ENCODE peak calls at places on chromosomes 4 and X, in four cellular contexts. One of them, this sample, is unnamed.

GRCh38 chr4:124903995-124904722 is 191.6 kb upstream of the ANKRD50 start:
- DNase-seq in cardiac muscle cell: peak
- DNase-seq in bronchial epithelial cell: peak
- DNase-seq in WTC11: no peak
- DNase-seq in this sample: peak

GRCh38 chr4:80307774-80308465 is 27.6 kb upstream of the CFAP299 start:
- DNase-seq in cardiac muscle cell: no peak
- DNase-seq in bronchial epithelial cell: peak
- DNase-seq in WTC11: no peak
- DNase-seq in this sample: no peak

GRCh38 chr4:61202100-61202637 is 2.0 kb downstream of the ADGRL3 start:
- DNase-seq in cardiac muscle cell: peak
- DNase-seq in bronchial epithelial cell: no peak
- DNase-seq in WTC11: peak
- DNase-seq in this sample: peak

GRCh38 chr4:65343342-65343741 is 326.9 kb downstream of the EPHA5 start:
- DNase-seq in cardiac muscle cell: no peak
- DNase-seq in bronchial epithelial cell: no peak
- DNase-seq in WTC11: no peak
- DNase-seq in this sample: no peak

GRCh38 chr4:53777244-53777984 is 186.1 kb upstream of the LNX1 start:
- DNase-seq in cardiac muscle cell: no peak
- DNase-seq in bronchial epithelial cell: peak
- DNase-seq in WTC11: no peak
- DNase-seq in this sample: peak

GRCh38 chr4:184598753-184599491 is 50.3 kb downstream of the CASP3 start:
- DNase-seq in cardiac muscle cell: peak
- DNase-seq in bronchial epithelial cell: no peak
- DNase-seq in WTC11: no peak
- DNase-seq in this sample: peak

GRCh38 chrX:53239474-53239873 is 14.5 kb upstream of the KDM5C start:
- DNase-seq in cardiac muscle cell: no peak
- DNase-seq in bronchial epithelial cell: no peak
- DNase-seq in WTC11: peak
- DNase-seq in this sample: peak

GRCh38 chr4:21830272-21830671 is 118.3 kb downstream of the KCNIP4 start:
- DNase-seq in cardiac muscle cell: no peak
- DNase-seq in bronchial epithelial cell: no peak
- DNase-seq in WTC11: no peak
- DNase-seq in this sample: no peak

GRCh38 chrX:68684291-68684918 is 36.9 kb downstream of the STARD8 start:
- DNase-seq in cardiac muscle cell: no peak
- DNase-seq in bronchial epithelial cell: no peak
- DNase-seq in WTC11: peak
- DNase-seq in this sample: no peak

GRCh38 chr4:6969826-6970800 is 60.5 kb downstream of the TBC1D14 start:
- DNase-seq in cardiac muscle cell: no peak
- DNase-seq in bronchial epithelial cell: no peak
- DNase-seq in WTC11: no peak
- DNase-seq in this sample: no peak

GRCh38 chr4:40275065-40275464 is 60.1 kb upstream of the CHRNA9 start:
- DNase-seq in cardiac muscle cell: no peak
- DNase-seq in bronchial epithelial cell: no peak
- DNase-seq in WTC11: no peak
- DNase-seq in this sample: no peak

GRCh38 chr4:80071643-80072606 is 1.1 kb downstream of the ANTXR2 start:
- DNase-seq in cardiac muscle cell: peak
- DNase-seq in bronchial epithelial cell: no peak
- DNase-seq in WTC11: peak
- DNase-seq in this sample: peak

GRCh38 chr4:24226018-24226417 is 336.2 kb upstream of the PPARGC1A start:
- DNase-seq in cardiac muscle cell: no peak
- DNase-seq in bronchial epithelial cell: no peak
- DNase-seq in WTC11: no peak
- DNase-seq in this sample: no peak

GRCh38 chr4:683982-684571 is 4.9 kb downstream of the SLC49A3 start:
- DNase-seq in cardiac muscle cell: peak
- DNase-seq in bronchial epithelial cell: peak
- DNase-seq in WTC11: peak
- DNase-seq in this sample: peak

GRCh38 chr4:47060561-47060960 is 29.2 kb downstream of the GABRB1 start:
- DNase-seq in cardiac muscle cell: no peak
- DNase-seq in bronchial epithelial cell: no peak
- DNase-seq in WTC11: no peak
- DNase-seq in this sample: no peak

GRCh38 chr4:155079866-155080265 is 128.6 kb upstream of the NPY2R start:
- DNase-seq in cardiac muscle cell: no peak
- DNase-seq in bronchial epithelial cell: peak
- DNase-seq in WTC11: no peak
- DNase-seq in this sample: no peak

GRCh38 chrX:9337056-9337455 is 127.8 kb upstream of the TBL1X start:
- DNase-seq in cardiac muscle cell: no peak
- DNase-seq in bronchial epithelial cell: no peak
- DNase-seq in WTC11: no peak
- DNase-seq in this sample: no peak

GRCh38 chr4:160848489-160848888 is 1315.3 kb downstream of the FSTL5 start:
- DNase-seq in cardiac muscle cell: no peak
- DNase-seq in bronchial epithelial cell: no peak
- DNase-seq in WTC11: no peak
- DNase-seq in this sample: no peak

GRCh38 chr4:6188687-6189305 is 11.6 kb downstream of the JAKMIP1 start:
- DNase-seq in cardiac muscle cell: no peak
- DNase-seq in bronchial epithelial cell: no peak
- DNase-seq in WTC11: no peak
- DNase-seq in this sample: no peak

GRCh38 chr4:16457944-16458343 is 231.7 kb upstream of the TAPT1 start:
- DNase-seq in cardiac muscle cell: no peak
- DNase-seq in bronchial epithelial cell: peak
- DNase-seq in WTC11: no peak
- DNase-seq in this sample: peak

GRCh38 chr4:40194602-40195161 is 2.1 kb upstream of the RHOH start:
- DNase-seq in cardiac muscle cell: no peak
- DNase-seq in bronchial epithelial cell: no peak
- DNase-seq in WTC11: no peak
- DNase-seq in this sample: no peak

GRCh38 chrX:121308276-121308805 is 260.9 kb downstream of the GLUD2 start:
- DNase-seq in cardiac muscle cell: peak
- DNase-seq in bronchial epithelial cell: peak
- DNase-seq in WTC11: peak
- DNase-seq in this sample: peak

DNA sequence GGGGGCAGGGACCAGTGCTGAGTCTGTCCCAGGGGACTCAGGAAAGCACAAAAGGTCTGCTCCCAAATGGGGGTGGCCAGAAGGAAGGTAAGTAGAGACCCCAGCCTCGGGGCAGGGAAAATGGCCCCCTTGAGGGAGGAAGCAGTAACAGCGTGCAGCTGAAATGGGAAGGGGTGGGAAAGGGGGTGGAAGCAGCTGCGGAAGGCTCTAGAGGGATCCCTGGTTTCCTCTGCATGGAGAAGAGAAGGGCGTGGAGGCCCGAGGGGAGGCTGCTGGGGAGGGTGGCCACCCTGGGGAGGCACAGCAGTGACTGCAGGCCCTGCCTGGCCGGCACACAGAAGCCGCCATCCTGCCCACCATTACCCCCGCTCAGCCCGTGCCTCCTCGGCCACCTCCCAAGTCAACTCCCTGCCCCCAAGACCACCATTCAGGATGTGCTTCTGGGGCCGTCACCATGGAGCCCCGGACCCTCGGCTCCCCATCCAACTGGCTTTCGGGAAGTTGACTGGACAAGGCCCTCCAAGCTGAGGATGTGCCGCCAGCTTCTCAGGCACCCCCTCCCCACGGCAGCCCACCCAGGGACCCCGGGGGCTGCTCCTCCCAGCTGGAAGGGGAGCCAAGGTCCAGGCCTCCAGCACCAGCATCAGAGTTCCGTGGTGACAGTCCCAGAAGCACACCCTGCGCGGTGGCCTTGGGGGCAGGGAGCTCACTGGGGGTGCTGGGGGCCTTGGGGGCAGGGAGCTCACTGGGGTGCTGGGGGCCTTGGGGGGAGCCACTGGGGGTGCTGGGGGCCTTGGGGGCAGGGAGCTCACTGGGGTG is 23.6 kb downstream of the CFAP99 start:
- DNase-seq in cardiac muscle cell: no peak
- DNase-seq in bronchial epithelial cell: no peak
- DNase-seq in WTC11: no peak
- DNase-seq in this sample: peak
- TF ChIP-seq CTCF in cardiac muscle cell: no peak
- TF ChIP-seq CTCF in bronchial epithelial cell: no peak
- TF ChIP-seq CTCF in WTC11: no peak
- TF ChIP-seq CTCF in this sample: no peak

GRCh38 chr4:158856852-158857251 is 88.0 kb downstream of the FNIP2 start:
- DNase-seq in cardiac muscle cell: peak
- DNase-seq in bronchial epithelial cell: peak
- DNase-seq in WTC11: no peak
- DNase-seq in this sample: peak
- TF ChIP-seq CTCF in cardiac muscle cell: peak
- TF ChIP-seq CTCF in bronchial epithelial cell: peak
- TF ChIP-seq CTCF in WTC11: peak
- TF ChIP-seq CTCF in this sample: peak

DNA sequence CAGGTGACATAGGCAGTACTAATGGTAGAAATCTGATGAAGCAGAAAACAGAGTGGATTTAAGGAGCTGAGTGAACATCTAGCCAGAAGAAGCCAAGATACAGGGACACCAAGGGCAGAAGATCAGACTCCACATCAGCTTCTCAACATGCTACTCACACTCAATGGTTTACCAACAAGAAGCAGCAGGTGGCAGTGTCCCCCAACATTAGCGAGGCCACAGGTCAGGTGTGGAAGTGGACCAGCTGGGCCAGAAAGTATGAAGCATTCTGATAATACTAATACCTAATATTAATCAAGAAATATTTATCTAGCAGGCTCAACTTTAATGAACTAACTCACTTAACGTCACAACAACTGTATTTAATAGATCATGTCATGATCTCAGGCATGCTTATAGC is 73.4 kb upstream of the TTC29 start:
- DNase-seq in cardiac muscle cell: peak
- DNase-seq in bronchial epithelial cell: peak
- DNase-seq in WTC11: peak
- DNase-seq in this sample: peak
- TF ChIP-seq CTCF in cardiac muscle cell: peak
- TF ChIP-seq CTCF in bronchial epithelial cell: peak
- TF ChIP-seq CTCF in WTC11: peak
- TF ChIP-seq CTCF in this sample: peak

GRCh38 chr4:4987656-4988055 is 31.6 kb downstream of the CYTL1 start:
- DNase-seq in cardiac muscle cell: no peak
- DNase-seq in bronchial epithelial cell: no peak
- DNase-seq in WTC11: no peak
- DNase-seq in this sample: no peak

GRCh38 chr4:4986856-4987255 is 32.4 kb downstream of the CYTL1 start:
- DNase-seq in cardiac muscle cell: no peak
- DNase-seq in bronchial epithelial cell: no peak
- DNase-seq in WTC11: no peak
- DNase-seq in this sample: peak

GRCh38 chr4:4984186-4984585 is 35.1 kb downstream of the CYTL1 start:
- DNase-seq in cardiac muscle cell: no peak
- DNase-seq in bronchial epithelial cell: no peak
- DNase-seq in WTC11: no peak
- DNase-seq in this sample: peak

GRCh38 chr4:4985036-4985435 is 34.2 kb downstream of the CYTL1 start:
- DNase-seq in cardiac muscle cell: no peak
- DNase-seq in bronchial epithelial cell: no peak
- DNase-seq in WTC11: no peak
- DNase-seq in this sample: peak

GRCh38 chr4:4985844-4986243 is 33.4 kb downstream of the CYTL1 start:
- DNase-seq in cardiac muscle cell: no peak
- DNase-seq in bronchial epithelial cell: no peak
- DNase-seq in WTC11: no peak
- DNase-seq in this sample: peak
- TF ChIP-seq CTCF in cardiac muscle cell: peak
- TF ChIP-seq CTCF in bronchial epithelial cell: no peak
- TF ChIP-seq CTCF in WTC11: no peak
- TF ChIP-seq CTCF in this sample: peak

This sample was measured in osteoblast.